ENCODE peak calls at places on chromosomes 1 and 21, in nine cellular contexts. Q is GM23338, V is GM03348, O is NCI-H524, C is heart left ventricle, E is activated T-cell treated with anti-CD3 and anti-CD28 coated beads for 24 hours, L is H7, S is H4, R is DMS153. W is an unnamed sample.

GRCh38 chr1:181117648-181118449 is 29.3 kb downstream of the IER5 start:
- DNase-seq in Q (no peak), V (no peak), O (peak), C (no peak), E (no peak), L (no peak), S (peak), R (peak), W (peak)

GRCh38 chr1:225870883-225871282 is 11.3 kb downstream of the TMEM63A start:
- DNase-seq in Q (no peak), V (no peak), O (peak), C (no peak), E (no peak), L (no peak), S (no peak), R (peak), W (no peak)

GRCh38 chr1:78475888-78476610 is 14.7 kb upstream of the PTGFR start:
- DNase-seq in Q (no peak), V (peak), O (no peak), C (no peak), E (no peak), L (no peak), S (no peak), R (no peak), W (no peak)

GRCh38 chr1:31111290-31111951 is 45.9 kb upstream of the PUM1 start:
- DNase-seq in Q (peak), V (peak), O (no peak), C (peak), E (no peak), L (no peak), S (no peak), R (peak), W (no peak)

GRCh38 chr1:30111431-30111830 is 612.0 kb downstream of the MATN1 start:
- DNase-seq in Q (peak), V (peak), O (peak), C (no peak), E (no peak), L (peak), S (peak), R (peak), W (peak)

GRCh38 chr1:6410248-6410893 is 9.3 kb downstream of the HES2 start:
- DNase-seq in Q (no peak), V (no peak), O (no peak), C (no peak), E (no peak), L (no peak), S (no peak), R (no peak), W (no peak)

GRCh38 chr1:24465638-24466037 is 37.0 kb upstream of the RCAN3 start:
- DNase-seq in Q (no peak), V (no peak), O (no peak), C (no peak), E (no peak), L (no peak), S (no peak), R (no peak), W (no peak)

GRCh38 chr1:7225711-7226505 is 440.7 kb downstream of the CAMTA1 start:
- DNase-seq in Q (no peak), V (no peak), O (no peak), C (no peak), E (no peak), L (no peak), S (no peak), R (no peak), W (no peak)

GRCh38 chr21:44024895-44025353 is 12.8 kb downstream of the TRAPPC10 start:
- DNase-seq in Q (peak), V (peak), O (no peak), C (peak), E (no peak), L (peak), S (peak), R (no peak), W (no peak)

GRCh38 chr1:86195281-86195680 is 38.7 kb upstream of the COL24A1 start:
- DNase-seq in Q (peak), V (no peak), O (peak), C (no peak), E (no peak), L (no peak), S (no peak), R (no peak), W (peak)

GRCh38 chr1:117036018-117036421 is 24.1 kb upstream of the TTF2 start:
- DNase-seq in Q (peak), V (no peak), O (no peak), C (no peak), E (no peak), L (peak), S (no peak), R (no peak), W (no peak)

GRCh38 chr1:233549404-233549803 is 64.5 kb upstream of the KCNK1 start:
- DNase-seq in Q (no peak), V (no peak), O (no peak), C (no peak), E (no peak), L (no peak), S (no peak), R (no peak), W (no peak)

GRCh38 chr1:172979828-172980227 is 70.9 kb downstream of the TNFSF18 start:
- DNase-seq in Q (no peak), V (no peak), O (no peak), C (no peak), E (no peak), L (no peak), S (no peak), R (no peak), W (no peak)

GRCh38 chr1:207040181-207040533 is 7.6 kb upstream of the C1orf116 start:
- DNase-seq in Q (no peak), V (peak), O (no peak), C (no peak), E (no peak), L (no peak), S (no peak), R (no peak), W (no peak)

GRCh38 chr21:46091631-46092025 is 6.3 kb upstream of the COL6A2 start:
- DNase-seq in Q (no peak), V (no peak), O (no peak), C (peak), E (no peak), L (no peak), S (peak), R (no peak), W (no peak)

GRCh38 chr1:186295980-186296379 is 79.1 kb downstream of the TPR start:
- DNase-seq in Q (no peak), V (peak), O (no peak), C (no peak), E (no peak), L (no peak), S (no peak), R (no peak), W (no peak)

GRCh38 chr1:172533511-172534116 is 664 bp downstream of the SUCO start:
- DNase-seq in Q (peak), V (no peak), O (peak), C (peak), E (peak), L (peak), S (peak), R (peak), W (peak)

GRCh38 chr1:8122160-8122476 is 96.0 kb upstream of the ERRFI1 start:
- DNase-seq in Q (no peak), V (no peak), O (no peak), C (no peak), E (no peak), L (peak), S (no peak), R (no peak), W (no peak)

GRCh38 chr1:11023201-11023600 is 10.7 kb downstream of the TARDBP start:
- DNase-seq in Q (no peak), V (no peak), O (no peak), C (no peak), E (no peak), L (no peak), S (no peak), R (no peak), W (no peak)

GRCh38 chr1:20834192-20834591 is 47.1 kb upstream of the HP1BP3 start:
- DNase-seq in Q (no peak), V (no peak), O (no peak), C (no peak), E (no peak), L (no peak), S (no peak), R (no peak), W (no peak)

W was measured in NCI-H82.